ENCODE peak calls at places on chromosomes 3 and 15, in five cellular contexts. M is HCT116, J is GM12878, W is K562, L is SK-N-SH. V is an unnamed sample. For H3K4me1, the result is how much of the 10 kb centered on the place peaks cover.

GRCh38 chr15:61119556-61119955 is 109.5 kb downstream of the RORA start:
- DNase-seq in M (no peak), J (no peak), W (no peak), L (no peak), V (no peak)

GRCh38 chr15:29795610-29796009 is 26.7 kb downstream of the TJP1 start:
- DNase-seq in M (no peak), J (no peak), W (no peak), L (no peak), V (no peak)

GRCh38 chr3:61452536-61452991 is 108.8 kb upstream of the PTPRG start:
- DNase-seq in M (no peak), J (no peak), W (no peak), L (no peak), V (no peak)

GRCh38 chr3:196274585-196274984 is 12.9 kb downstream of the PCYT1A start:
- DNase-seq in M (no peak), J (peak), W (peak), L (no peak), V (no peak)

GRCh38 chr15:45121020-45121419 is 6.9 kb downstream of the DUOXA2 start:
- DNase-seq in M (no peak), J (no peak), W (no peak), L (no peak), V (no peak)

GRCh38 chr15:57881361-57881760 is 174.8 kb downstream of the POLR2M start:
- DNase-seq in M (no peak), J (no peak), W (no peak), L (no peak), V (no peak)

GRCh38 chr3:160641675-160642330 is 35.2 kb upstream of the ARL14 start:
- DNase-seq in M (no peak), J (no peak), W (no peak), L (no peak), V (no peak)

GRCh38 chr15:32877620-32878019 is 159.8 kb downstream of the GREM1 start:
- DNase-seq in M (no peak), J (no peak), W (no peak), L (no peak), V (no peak)

GRCh38 chr15:90201944-90202375 is 830 bp downstream of the SEMA4B start:
- DNase-seq in M (no peak), J (no peak), W (no peak), L (peak), V (no peak)

GRCh38 chr3:48403533-48404439 is 26.1 kb downstream of the PLXNB1 start:
- DNase-seq in M (no peak), J (no peak), W (no peak), L (peak), V (no peak)

GRCh38 chr3:43288850-43289249 is 2.5 kb downstream of the SNRK start:
- DNase-seq in M (no peak), J (no peak), W (no peak), L (no peak), V (no peak)

GRCh38 chr3:16697437-16698258 is 92.4 kb upstream of the DAZL start:
- DNase-seq in M (no peak), J (no peak), W (no peak), L (no peak), V (peak)

GRCh38 chr15:91852741-91853500 is 587 bp upstream of the SLCO3A1 start:
- DNase-seq in M (no peak), J (no peak), W (peak), L (peak), V (peak)

GRCh38 chr3:46612324-46612723 is at the start of gene FAM240A:
- DNase-seq in M (no peak), J (no peak), W (no peak), L (no peak), V (no peak)

GRCh38 chr15:33623010-33623409 is 312.2 kb downstream of the RYR3 start:
- DNase-seq in M (no peak), J (no peak), W (no peak), L (no peak), V (no peak)

GRCh38 chr3:23519548-23520208 is 286.1 kb upstream of the UBE2E1 start:
- DNase-seq in M (no peak), J (peak), W (no peak), L (no peak), V (no peak)

GRCh38 chr15:88419830-88420229 is 47.4 kb downstream of the MRPL46 start:
- DNase-seq in M (no peak), J (no peak), W (no peak), L (no peak), V (no peak)

GRCh38 chr3:129056832-129057231 is 3.7 kb upstream of the GP9 start:
- DNase-seq in M (no peak), J (no peak), W (peak), L (no peak), V (no peak)

GRCh38 chr3:64291345-64291744 is 66.1 kb upstream of the PRICKLE2 start:
- DNase-seq in M (no peak), J (no peak), W (no peak), L (no peak), V (no peak)

GRCh38 chr15:74134387-74135027 is 4.1 kb downstream of the ISLR2 start:
- DNase-seq in M (no peak), J (no peak), W (no peak), L (no peak), V (no peak)

GRCh38 chr3:77931272-77932009 is 891.5 kb downstream of the ROBO2 start:
- DNase-seq in M (no peak), J (no peak), W (no peak), L (peak), V (no peak)

GRCh38 chr3:43142472-43142871 is 36.6 kb upstream of the POMGNT2 start:
- DNase-seq in M (no peak), J (no peak), W (no peak), L (no peak), V (no peak)

GRCh38 chr3:65713016-65713415 is 325.7 kb downstream of the MAGI1 start:
- DNase-seq in M (no peak), J (no peak), W (no peak), L (no peak), V (peak)

GRCh38 chr3:1195922-1196321 is 103.1 kb downstream of the CNTN6 start:
- DNase-seq in M (no peak), J (no peak), W (no peak), L (no peak), V (no peak)

GRCh38 chr3:185151101-185151958 is 1.5 kb downstream of the C3orf70 start:
- DNase-seq in M (no peak), J (no peak), W (no peak), L (no peak), V (no peak)

GRCh38 chr3:25940935-25941334 is 151.0 kb downstream of the OXSM start:
- DNase-seq in M (no peak), J (no peak), W (no peak), L (no peak), V (no peak)

GRCh38 chr3:156150434-156151066 is 30.2 kb downstream of the KCNAB1 start:
- DNase-seq in M (peak), J (no peak), W (peak), L (peak), V (peak)

GRCh38 chr15:68314563-68314962 is 37.0 kb downstream of the FEM1B start:
- DNase-seq in M (no peak), J (no peak), W (no peak), L (peak), V (no peak)

GRCh38 chr3:7194081-7194835 is 333.3 kb downstream of the GRM7 start:
- DNase-seq in M (no peak), J (no peak), W (no peak), L (no peak), V (no peak)

GRCh38 chr3:58544546-58544945 is 7.6 kb upstream of the ACOX2 start:
- DNase-seq in M (no peak), J (no peak), W (no peak), L (no peak), V (no peak)

GRCh38 chr3:7876741-7877297 is 624.8 kb upstream of the LMCD1 start:
- DNase-seq in M (peak), J (no peak), W (no peak), L (no peak), V (no peak)

GRCh38 chr15:75723171-75723846 is 10.7 kb upstream of the CSPG4 start:
- DNase-seq in M (no peak), J (no peak), W (no peak), L (peak), V (no peak)

GRCh38 chr3:16587047-16587702 is 18.0 kb downstream of the DAZL start:
- DNase-seq in M (no peak), J (no peak), W (no peak), L (no peak), V (no peak)

GRCh38 chr3:93910085-93910484 is 63.6 kb downstream of the PROS1 start:
- DNase-seq in M (no peak), J (no peak), W (no peak), L (no peak), V (no peak)

GRCh38 chr3:33277193-33277882 is at the start of gene FBXL2:
- DNase-seq in M (peak), J (no peak), W (peak), L (peak), V (peak)

GRCh38 chr3:172140499-172141391 is 101.4 kb downstream of the FNDC3B start:
- DNase-seq in M (no peak), J (no peak), W (peak), L (no peak), V (no peak)

GRCh38 chr15:99106417-99107220 is 1.7 kb downstream of the SYNM start:
- DNase-seq in M (no peak), J (no peak), W (no peak), L (no peak), V (no peak)

GRCh38 chr3:169634618-169635236 is 28.8 kb downstream of the MECOM start:
- DNase-seq in M (no peak), J (no peak), W (peak), L (no peak), V (no peak)

GRCh38 chr3:13495351-13495813 is 15.3 kb downstream of the HDAC11 start:
- DNase-seq in M (no peak), J (no peak), W (no peak), L (no peak), V (no peak)

GRCh38 chr3:13495921-13496723 is 16.0 kb downstream of the HDAC11 start:
- DNase-seq in M (peak), J (peak), W (peak), L (peak), V (peak)

GRCh38 chr3:13498354-13499060 is 18.4 kb downstream of the HDAC11 start:
- DNase-seq in M (no peak), J (no peak), W (no peak), L (no peak), V (no peak)

GRCh38 chr3:13496879-13497278 is 16.8 kb downstream of the HDAC11 start:
- DNase-seq in M (no peak), J (no peak), W (no peak), L (no peak), V (no peak)

DNA sequence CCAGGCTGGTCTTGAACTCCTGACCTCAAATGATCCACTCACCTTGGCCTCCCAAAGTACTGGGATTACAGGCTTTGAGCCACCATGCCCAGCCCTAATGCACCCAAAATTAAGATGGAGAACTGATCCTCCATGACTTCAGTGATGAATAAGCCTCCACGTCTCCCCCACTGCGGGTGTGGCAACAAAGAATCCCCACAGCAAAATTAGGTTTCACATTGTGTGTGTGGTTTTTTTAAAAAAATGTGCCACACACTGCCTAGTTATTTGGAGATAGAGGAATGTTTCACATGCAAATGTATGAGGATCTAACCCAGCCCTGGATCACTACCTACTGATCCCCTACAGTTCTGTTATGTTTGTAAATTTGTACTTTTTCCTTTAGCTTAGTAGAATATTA is 17.3 kb downstream of the HDAC11 start:
- DNase-seq in M (no peak), J (peak), W (no peak), L (no peak), V (no peak)
- H3K9ac ChIP-seq in M (no peak), J (no peak), W (no peak), L (no peak), V (no peak)

GRCh38 chr3:141383555-141384129 is 15.3 kb downstream of the ZBTB38 start:
- DNase-seq in M (no peak), J (no peak), W (no peak), L (no peak), V (no peak)

GRCh38 chr3:141386080-141386594 is 17.8 kb downstream of the ZBTB38 start:
- DNase-seq in M (no peak), J (no peak), W (no peak), L (no peak), V (no peak)

GRCh38 chr3:141385386-141386079 is 17.2 kb downstream of the ZBTB38 start:
- DNase-seq in M (no peak), J (no peak), W (no peak), L (no peak), V (no peak)

GRCh38 chr3:141384157-141384556 is 15.9 kb downstream of the ZBTB38 start:
- DNase-seq in M (no peak), J (no peak), W (no peak), L (no peak), V (no peak)

GRCh38 chr3:141384575-141384974 is 16.3 kb downstream of the ZBTB38 start:
- DNase-seq in M (no peak), J (no peak), W (no peak), L (no peak), V (no peak)
- H3K4me1 ChIP-seq in M (under half), J (under half), W (under half), L (under half), V (under half)

GRCh38 chr15:66288093-66288492 is 5.3 kb upstream of the DIS3L start:
- DNase-seq in M (no peak), J (no peak), W (no peak), L (no peak), V (no peak)
- TF ChIP-seq YY1 in M (no peak), J (no peak), W (no peak), L (no peak), V (no peak)

GRCh38 chr15:67187351-67187854 is 67.1 kb downstream of the AAGAB start:
- DNase-seq in M (no peak), J (no peak), W (no peak), L (peak), V (no peak)

GRCh38 chr15:67190813-67191212 is 63.6 kb downstream of the AAGAB start:
- DNase-seq in M (no peak), J (no peak), W (no peak), L (no peak), V (no peak)

GRCh38 chr15:67188551-67189218 is 65.8 kb downstream of the AAGAB start:
- DNase-seq in M (no peak), J (no peak), W (no peak), L (peak), V (no peak)

GRCh38 chr15:67190326-67190725 is 64.1 kb downstream of the AAGAB start:
- DNase-seq in M (no peak), J (no peak), W (no peak), L (no peak), V (no peak)

GRCh38 chr15:67189326-67190051 is 65.0 kb downstream of the AAGAB start:
- DNase-seq in M (no peak), J (no peak), W (no peak), L (no peak), V (no peak)
- H3K9ac ChIP-seq in M (no peak), J (no peak), W (no peak), L (peak), V (no peak)